ENCODE peak calls at places on chromosomes 16 and 17, in six cellular contexts. One of them, this sample, is unnamed.

GRCh38 chr17:18225562-18226283 is at the start of gene LLGL1:
- DNase-seq in WTC11: peak; percentile 60
- DNase-seq in fibroblast of lung: no peak
- DNase-seq in cardiac fibroblast: peak; percentile 15
- DNase-seq in HL-60: no peak
- DNase-seq in fibroblast of the aortic adventitia: no peak
- DNase-seq in this sample: no peak

GRCh38 chr17:39443326-39443725 is 7.7 kb downstream of the MED1 start:
- DNase-seq in fibroblast of lung: no peak
- DNase-seq in cardiac fibroblast: no peak
- DNase-seq in HL-60: no peak
- DNase-seq in fibroblast of the aortic adventitia: no peak
- DNase-seq in WTC11: no peak
- DNase-seq in this sample: no peak

GRCh38 chr17:42946812-42947211 is 17.4 kb downstream of the AARSD1 start:
- DNase-seq in cardiac fibroblast: no peak
- DNase-seq in WTC11: no peak
- DNase-seq in fibroblast of lung: no peak
- DNase-seq in fibroblast of the aortic adventitia: no peak
- DNase-seq in HL-60: no peak
- DNase-seq in this sample: no peak

GRCh38 chr17:79836952-79837887 is 2.0 kb downstream of the CBX4 start:
- DNase-seq in WTC11: peak; percentile 54
- DNase-seq in HL-60: peak; percentile 95
- DNase-seq in fibroblast of lung: peak; percentile 81
- DNase-seq in cardiac fibroblast: peak; percentile 82
- DNase-seq in fibroblast of the aortic adventitia: peak; percentile 62
- DNase-seq in this sample: peak; percentile 83

GRCh38 chr16:67926181-67926742 is 5.4 kb downstream of the CTRL start:
- DNase-seq in fibroblast of the aortic adventitia: peak; percentile 34
- DNase-seq in WTC11: peak; percentile 40
- DNase-seq in cardiac fibroblast: no peak
- DNase-seq in HL-60: no peak
- DNase-seq in fibroblast of lung: no peak
- DNase-seq in this sample: peak; percentile 36

GRCh38 chr16:1983544-1984346 is at the start of gene GFER:
- DNase-seq in fibroblast of the aortic adventitia: peak; percentile 90
- DNase-seq in fibroblast of lung: peak; percentile 96
- DNase-seq in WTC11: peak; percentile 95
- DNase-seq in cardiac fibroblast: peak; percentile 97
- DNase-seq in HL-60: peak; percentile 77
- DNase-seq in this sample: peak; percentile 93

GRCh38 chr16:50276801-50277560 is 10.6 kb downstream of the ADCY7 start:
- DNase-seq in HL-60: no peak
- DNase-seq in WTC11: no peak
- DNase-seq in fibroblast of lung: no peak
- DNase-seq in fibroblast of the aortic adventitia: no peak
- DNase-seq in cardiac fibroblast: no peak
- DNase-seq in this sample: no peak

GRCh38 chr16:6023449-6023848 is 925.9 kb upstream of the EEF2KMT start:
- DNase-seq in fibroblast of lung: no peak
- DNase-seq in HL-60: no peak
- DNase-seq in WTC11: no peak
- DNase-seq in fibroblast of the aortic adventitia: no peak
- DNase-seq in cardiac fibroblast: no peak
- DNase-seq in this sample: no peak

GRCh38 chr17:50521517-50521916 is 11.0 kb upstream of the EPN3 start:
- DNase-seq in HL-60: no peak
- DNase-seq in fibroblast of the aortic adventitia: no peak
- DNase-seq in WTC11: no peak
- DNase-seq in cardiac fibroblast: no peak
- DNase-seq in fibroblast of lung: no peak
- DNase-seq in this sample: no peak

GRCh38 chr17:8079291-8080207 is 8.0 kb downstream of the ALOX12B start:
- DNase-seq in WTC11: peak; percentile 86
- DNase-seq in HL-60: peak; percentile 37
- DNase-seq in fibroblast of lung: peak; percentile 42
- DNase-seq in fibroblast of the aortic adventitia: peak; percentile 37
- DNase-seq in cardiac fibroblast: peak; percentile 54
- DNase-seq in this sample: peak; percentile 69

GRCh38 chr17:7586673-7587419 is 3.0 kb downstream of the SOX15 start:
- DNase-seq in cardiac fibroblast: no peak
- DNase-seq in fibroblast of the aortic adventitia: no peak
- DNase-seq in WTC11: peak; percentile 45
- DNase-seq in HL-60: peak; percentile 63
- DNase-seq in fibroblast of lung: no peak
- DNase-seq in this sample: no peak

GRCh38 chr17:39151680-39152058 is 232 bp upstream of the PLXDC1 start:
- DNase-seq in fibroblast of the aortic adventitia: no peak
- DNase-seq in WTC11: peak; percentile 18
- DNase-seq in HL-60: no peak
- DNase-seq in cardiac fibroblast: no peak
- DNase-seq in fibroblast of lung: no peak
- DNase-seq in this sample: no peak

GRCh38 chr17:62125307-62125706 is 60.2 kb upstream of the MED13 start:
- DNase-seq in fibroblast of lung: no peak
- DNase-seq in HL-60: no peak
- DNase-seq in WTC11: no peak
- DNase-seq in cardiac fibroblast: no peak
- DNase-seq in fibroblast of the aortic adventitia: no peak
- DNase-seq in this sample: no peak

GRCh38 chr16:54204756-54205155 is 81.8 kb downstream of the IRX3 start:
- DNase-seq in WTC11: no peak
- DNase-seq in fibroblast of lung: no peak
- DNase-seq in fibroblast of the aortic adventitia: no peak
- DNase-seq in HL-60: no peak
- DNase-seq in cardiac fibroblast: no peak
- DNase-seq in this sample: no peak

GRCh38 chr17:47875586-47875985 is 20.4 kb upstream of the SP2 start:
- DNase-seq in cardiac fibroblast: no peak
- DNase-seq in fibroblast of the aortic adventitia: no peak
- DNase-seq in fibroblast of lung: no peak
- DNase-seq in HL-60: no peak
- DNase-seq in WTC11: no peak
- DNase-seq in this sample: no peak

GRCh38 chr16:397135-397661 is at the start of gene NME4:
- DNase-seq in WTC11: peak; percentile 50
- DNase-seq in fibroblast of the aortic adventitia: no peak
- DNase-seq in fibroblast of lung: no peak
- DNase-seq in cardiac fibroblast: peak; percentile 53
- DNase-seq in HL-60: peak; percentile 28
- DNase-seq in this sample: no peak

GRCh38 chr16:2709588-2709984 is 10.4 kb downstream of the PRSS27 start:
- DNase-seq in fibroblast of the aortic adventitia: no peak
- DNase-seq in cardiac fibroblast: no peak
- DNase-seq in fibroblast of lung: no peak
- DNase-seq in WTC11: no peak
- DNase-seq in HL-60: no peak
- DNase-seq in this sample: no peak

GRCh38 chr17:2071421-2072281 is 16.7 kb downstream of the HIC1 start:
- DNase-seq in HL-60: peak; percentile 38
- DNase-seq in fibroblast of the aortic adventitia: no peak
- DNase-seq in cardiac fibroblast: peak; percentile 86
- DNase-seq in fibroblast of lung: peak; percentile 87
- DNase-seq in WTC11: no peak
- DNase-seq in this sample: no peak

GRCh38 chr16:74297296-74297665 is 667 bp downstream of the PSMD7 start:
- DNase-seq in fibroblast of the aortic adventitia: peak; percentile 28
- DNase-seq in WTC11: no peak
- DNase-seq in fibroblast of lung: peak; percentile 30
- DNase-seq in HL-60: no peak
- DNase-seq in cardiac fibroblast: peak; percentile 29
- DNase-seq in this sample: peak; percentile 36

GRCh38 chr16:82917886-82918595 is 291.3 kb downstream of the CDH13 start:
- DNase-seq in cardiac fibroblast: no peak
- DNase-seq in fibroblast of lung: no peak
- DNase-seq in WTC11: no peak
- DNase-seq in fibroblast of the aortic adventitia: no peak
- DNase-seq in HL-60: no peak
- DNase-seq in this sample: no peak

GRCh38 chr17:72497915-72498314 is 377.1 kb downstream of the SOX9 start:
- DNase-seq in WTC11: no peak
- DNase-seq in fibroblast of the aortic adventitia: no peak
- DNase-seq in cardiac fibroblast: no peak
- DNase-seq in HL-60: no peak
- DNase-seq in fibroblast of lung: no peak
- DNase-seq in this sample: no peak

GRCh38 chr16:88108762-88109161 is 157.5 kb downstream of the BANP start:
- DNase-seq in fibroblast of the aortic adventitia: no peak
- DNase-seq in HL-60: no peak
- DNase-seq in WTC11: no peak
- DNase-seq in fibroblast of lung: no peak
- DNase-seq in cardiac fibroblast: no peak
- DNase-seq in this sample: no peak

GRCh38 chr16:88974641-88975215 is 2.3 kb downstream of the CBFA2T3 start:
- DNase-seq in fibroblast of lung: no peak
- DNase-seq in fibroblast of the aortic adventitia: no peak
- DNase-seq in HL-60: no peak
- DNase-seq in cardiac fibroblast: no peak
- DNase-seq in WTC11: no peak
- DNase-seq in this sample: no peak

GRCh38 chr17:80105762-80106161 is 4.4 kb downstream of the GAA start:
- DNase-seq in WTC11: no peak
- DNase-seq in HL-60: no peak
- DNase-seq in fibroblast of lung: peak; percentile 52
- DNase-seq in fibroblast of the aortic adventitia: peak; percentile 12
- DNase-seq in cardiac fibroblast: peak; percentile 24
- DNase-seq in this sample: no peak

GRCh38 chr16:4787627-4788482 is at the start of gene SEPTIN12:
- DNase-seq in cardiac fibroblast: no peak
- DNase-seq in HL-60: no peak
- DNase-seq in WTC11: no peak
- DNase-seq in fibroblast of lung: no peak
- DNase-seq in fibroblast of the aortic adventitia: no peak
- DNase-seq in this sample: no peak

GRCh38 chr17:66939461-66940114 is 24.9 kb upstream of the CACNG4 start:
- DNase-seq in fibroblast of the aortic adventitia: no peak
- DNase-seq in WTC11: no peak
- DNase-seq in fibroblast of lung: no peak
- DNase-seq in cardiac fibroblast: no peak
- DNase-seq in HL-60: no peak
- DNase-seq in this sample: no peak

GRCh38 chr16:13426279-13426678 is 493.7 kb upstream of the ERCC4 start:
- DNase-seq in HL-60: peak; percentile 38
- DNase-seq in fibroblast of lung: no peak
- DNase-seq in cardiac fibroblast: no peak
- DNase-seq in fibroblast of the aortic adventitia: no peak
- DNase-seq in WTC11: peak; percentile 39
- DNase-seq in this sample: no peak
- TF ChIP-seq CTCF in HL-60: no peak
- TF ChIP-seq CTCF in fibroblast of lung: no peak
- TF ChIP-seq CTCF in cardiac fibroblast: no peak
- TF ChIP-seq CTCF in fibroblast of the aortic adventitia: no peak
- TF ChIP-seq CTCF in WTC11: no peak
- TF ChIP-seq CTCF in this sample: no peak

DNA sequence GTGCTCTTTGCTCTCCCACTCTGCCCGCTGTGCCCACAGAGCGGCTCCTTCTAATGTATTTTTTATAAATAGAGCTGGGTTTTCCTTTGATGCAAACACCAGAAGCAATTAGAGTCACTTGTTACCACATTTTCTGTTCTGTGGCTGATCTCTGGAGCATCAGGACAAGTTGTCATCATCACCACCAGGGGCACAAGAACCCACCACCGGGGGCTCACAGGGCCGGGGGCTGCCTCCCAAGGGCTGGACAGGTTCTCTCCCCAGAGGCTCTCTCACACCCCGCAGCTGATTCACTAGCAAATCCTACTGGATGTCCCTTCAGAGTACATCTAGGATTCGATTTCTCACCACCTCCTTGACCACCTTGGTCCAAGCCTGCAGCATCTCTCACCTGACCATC is 18.5 kb downstream of the C16orf82 start:
- DNase-seq in cardiac fibroblast: no peak
- DNase-seq in fibroblast of the aortic adventitia: no peak
- DNase-seq in HL-60: no peak
- DNase-seq in WTC11: peak; percentile 38
- DNase-seq in fibroblast of lung: no peak
- DNase-seq in this sample: no peak
- TF ChIP-seq CTCF in cardiac fibroblast: no peak
- TF ChIP-seq CTCF in fibroblast of the aortic adventitia: no peak
- TF ChIP-seq CTCF in HL-60: no peak
- TF ChIP-seq CTCF in WTC11: peak; percentile 23
- TF ChIP-seq CTCF in fibroblast of lung: no peak
- TF ChIP-seq CTCF in this sample: no peak

GRCh38 chr16:63702981-63703590 is 1418.8 kb downstream of the CDH11 start:
- DNase-seq in HL-60: no peak
- DNase-seq in fibroblast of lung: no peak
- DNase-seq in cardiac fibroblast: no peak
- DNase-seq in fibroblast of the aortic adventitia: no peak
- DNase-seq in WTC11: peak; percentile 45
- DNase-seq in this sample: no peak
- TF ChIP-seq CTCF in HL-60: no peak
- TF ChIP-seq CTCF in fibroblast of lung: no peak
- TF ChIP-seq CTCF in cardiac fibroblast: no peak
- TF ChIP-seq CTCF in fibroblast of the aortic adventitia: no peak
- TF ChIP-seq CTCF in WTC11: no peak
- TF ChIP-seq CTCF in this sample: no peak

GRCh38 chr16:20102521-20102920 is 28.8 kb upstream of the GPR139 start:
- DNase-seq in cardiac fibroblast: no peak
- DNase-seq in HL-60: no peak
- DNase-seq in fibroblast of lung: no peak
- DNase-seq in WTC11: no peak
- DNase-seq in fibroblast of the aortic adventitia: no peak
- DNase-seq in this sample: no peak
- TF ChIP-seq CTCF in cardiac fibroblast: no peak
- TF ChIP-seq CTCF in HL-60: no peak
- TF ChIP-seq CTCF in fibroblast of lung: no peak
- TF ChIP-seq CTCF in WTC11: no peak
- TF ChIP-seq CTCF in fibroblast of the aortic adventitia: no peak
- TF ChIP-seq CTCF in this sample: no peak

This sample was measured in RWPE1.